ENCODE peak calls at places on chromosomes 2 and 18, in four cellular contexts. G is astrocyte of the cerebellum, R is heart left ventricle, Z is foreskin keratinocyte. X is an unnamed sample.

GRCh38 chr2:136085810-136086209 is 32.1 kb downstream of the CXCR4 start:
- DNase-seq in G (no peak), R (no peak), Z (no peak), X (no peak)

GRCh38 chr2:195608768-195609454 is 48.1 kb upstream of the SLC39A10 start:
- DNase-seq in G (no peak), R (no peak), Z (no peak), X (no peak)

GRCh38 chr2:20781656-20782265 is 41.1 kb downstream of the LDAH start:
- DNase-seq in G (no peak), R (no peak), Z (peak), X (peak)

GRCh38 chr2:221495766-221496165 is 76.3 kb downstream of the EPHA4 start:
- DNase-seq in G (no peak), R (no peak), Z (no peak), X (no peak)

GRCh38 chr2:15940661-15941482 is 522 bp downstream of the MYCN start:
- DNase-seq in G (no peak), R (no peak), Z (no peak), X (peak)

GRCh38 chr18:61435064-61435652 is 101.9 kb downstream of the CDH20 start:
- DNase-seq in G (no peak), R (no peak), Z (no peak), X (no peak)

GRCh38 chr18:525066-525797 is 24.7 kb upstream of the COLEC12 start:
- DNase-seq in G (peak), R (no peak), Z (no peak), X (no peak)

GRCh38 chr2:238170386-238171071 is 11.8 kb downstream of the ERFE start:
- DNase-seq in G (no peak), R (no peak), Z (no peak), X (no peak)

GRCh38 chr2:118176601-118177000 is 88.3 kb downstream of the INSIG2 start:
- DNase-seq in G (no peak), R (no peak), Z (no peak), X (no peak)

GRCh38 chr2:97736608-97737330 is 23.4 kb downstream of the ZAP70 start:
- DNase-seq in G (no peak), R (no peak), Z (no peak), X (no peak)

GRCh38 chr18:73163236-73163635 is 295.4 kb upstream of the NETO1 start:
- DNase-seq in G (no peak), R (no peak), Z (no peak), X (no peak)

GRCh38 chr18:44816449-44816848 is 135.8 kb downstream of the SETBP1 start:
- DNase-seq in G (no peak), R (no peak), Z (no peak), X (no peak)
- TF ChIP-seq CTCF in G (no peak), R (no peak), Z (no peak), X (no peak)

GRCh38 chr18:76495435-76496199 is 575 bp upstream of the ZNF516 start:
- DNase-seq in G (no peak), R (peak), Z (no peak), X (peak)
- TF ChIP-seq CTCF in G (no peak), R (no peak), Z (no peak), X (no peak)

DNA sequence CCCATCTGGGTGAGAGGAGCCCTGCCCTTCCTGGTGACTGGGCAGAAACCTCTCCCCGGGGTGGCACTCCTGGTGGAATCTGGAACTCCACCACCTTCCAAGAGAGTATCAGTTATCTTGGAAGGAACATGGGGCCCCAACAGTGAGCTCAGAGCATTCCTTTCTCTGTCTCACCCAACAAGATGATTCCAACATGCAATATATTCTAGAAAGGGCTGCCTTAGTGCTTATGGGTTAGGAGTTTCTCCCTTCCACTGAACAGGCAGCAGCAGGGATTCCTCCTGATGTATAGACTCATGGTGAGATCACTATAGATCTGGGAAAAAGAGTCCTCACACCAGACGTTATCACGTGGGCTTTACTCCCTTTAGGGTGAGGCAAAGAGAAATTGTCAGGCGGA is 147.1 kb downstream of the COL4A4 start:
- DNase-seq in G (no peak), R (no peak), Z (peak), X (no peak)
- TF ChIP-seq CTCF in G (no peak), R (no peak), Z (no peak), X (no peak)

GRCh38 chr18:9612989-9613388 is 1.4 kb downstream of the PPP4R1 start:
- DNase-seq in G (no peak), R (no peak), Z (no peak), X (no peak)
- TF ChIP-seq CTCF in G (no peak), R (no peak), Z (no peak), X (no peak)

DNA sequence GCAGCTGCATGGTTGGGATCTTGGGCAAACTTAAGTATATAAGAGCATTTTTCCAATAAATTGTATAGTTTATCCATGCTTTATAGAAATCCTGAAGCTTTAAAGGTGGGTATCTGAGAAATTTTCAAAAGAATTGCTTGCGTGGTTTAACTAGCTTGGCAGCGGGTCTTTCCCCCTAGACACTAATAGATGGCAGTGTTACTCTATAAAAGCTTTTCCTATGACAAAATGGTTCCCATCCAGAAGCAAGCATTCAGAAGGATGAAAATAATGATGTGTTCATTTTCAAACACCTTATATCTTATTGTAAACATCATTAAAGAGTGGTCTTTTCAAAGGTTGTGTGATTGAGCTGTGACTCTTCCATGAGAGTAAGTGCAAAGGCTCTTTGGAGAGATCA is 45.9 kb downstream of the KDM3A start:
- DNase-seq in G (no peak), R (no peak), Z (no peak), X (no peak)
- TF ChIP-seq CTCF in G (no peak), R (no peak), Z (peak), X (no peak)

GRCh38 chr18:12092398-12093229 is 1.0 kb upstream of the ANKRD62 start:
- DNase-seq in G (no peak), R (peak), Z (no peak), X (peak)
- TF ChIP-seq CTCF in G (no peak), R (no peak), Z (peak), X (no peak)

GRCh38 chr2:44247924-44248323 is 27.4 kb upstream of the SLC3A1 start:
- DNase-seq in G (no peak), R (no peak), Z (no peak), X (no peak)
- TF ChIP-seq CTCF in G (no peak), R (no peak), Z (peak), X (no peak)

GRCh38 chr18:36758623-36759022 is 70.2 kb downstream of the TPGS2 start:
- DNase-seq in G (no peak), R (no peak), Z (no peak), X (no peak)

GRCh38 chr18:36758001-36758400 is 70.8 kb downstream of the TPGS2 start:
- DNase-seq in G (no peak), R (no peak), Z (no peak), X (no peak)

GRCh38 chr18:36759167-36759776 is 69.5 kb downstream of the TPGS2 start:
- DNase-seq in G (no peak), R (no peak), Z (no peak), X (no peak)

GRCh38 chr18:36756262-36756661 is 72.5 kb downstream of the TPGS2 start:
- DNase-seq in G (no peak), R (no peak), Z (peak), X (no peak)

GRCh38 chr18:36757081-36757480 is 71.7 kb downstream of the TPGS2 start:
- DNase-seq in G (peak), R (no peak), Z (no peak), X (peak)
- TF ChIP-seq CTCF in G (peak), R (peak), Z (peak), X (peak)

DNA sequence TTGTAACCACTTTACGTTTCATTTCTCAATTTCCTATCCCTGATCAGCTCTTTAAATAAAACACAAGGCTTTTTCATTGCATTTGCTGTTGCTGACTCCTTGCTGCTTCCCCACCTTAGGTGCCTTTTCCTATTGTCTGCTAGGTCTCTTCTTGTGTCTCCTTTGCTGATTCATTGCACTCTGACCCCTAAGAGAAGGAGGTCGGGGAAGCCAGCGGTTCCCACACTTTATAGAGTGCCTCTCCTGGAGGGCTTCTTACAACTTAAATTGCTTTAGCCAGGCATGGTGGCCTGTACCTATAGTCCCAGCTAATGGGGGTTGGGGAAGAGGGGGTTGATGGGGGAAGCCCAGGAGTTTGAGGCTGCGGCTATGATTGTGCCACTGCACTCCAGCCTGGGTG is 495.0 kb downstream of the DLGAP1 start:
- DNase-seq in G (no peak), R (no peak), Z (no peak), X (no peak)
- TF ChIP-seq CTCF in G (no peak), R (no peak), Z (no peak), X (no peak)

GRCh38 chr2:60839126-60839813 is 42.1 kb upstream of the REL start:
- DNase-seq in G (no peak), R (no peak), Z (no peak), X (peak)
- TF ChIP-seq CTCF in G (no peak), R (no peak), Z (no peak), X (peak)